ENCODE peak calls at places on chromosome X, in nine cellular contexts. J, K, E, D, N, C, B, Z and T are unnamed samples.

GRCh38 chrX:38819709-38820108 is 18.4 kb downstream of the MID1IP1 start:
- DNase-seq in J (no peak), K (no peak), E (no peak), D (no peak), N (no peak), C (no peak), B (no peak), Z (no peak), T (no peak)

GRCh38 chrX:18537524-18537923 is 112.1 kb downstream of the CDKL5 start:
- DNase-seq in J (no peak), K (no peak), E (no peak), D (no peak), N (no peak), C (no peak), B (no peak), Z (no peak), T (no peak)

GRCh38 chrX:153388722-153389459 is 12.3 kb downstream of the PNMA6E start:
- DNase-seq in J (no peak), K (no peak), E (no peak), D (no peak), N (no peak), C (no peak), B (no peak), Z (no peak), T (no peak)

GRCh38 chrX:22912598-22912997 is 87.2 kb upstream of the DDX53 start:
- DNase-seq in J (no peak), K (no peak), E (no peak), D (no peak), N (no peak), C (no peak), B (no peak), Z (no peak), T (peak)

GRCh38 chrX:40383969-40384368 is 196.8 kb upstream of the ATP6AP2 start:
- DNase-seq in J (no peak), K (no peak), E (no peak), D (no peak), N (no peak), C (no peak), B (no peak), Z (peak), T (no peak)

GRCh38 chrX:148522006-148522405 is 21.6 kb downstream of the AFF2 start:
- DNase-seq in J (no peak), K (no peak), E (no peak), D (no peak), N (no peak), C (no peak), B (no peak), Z (no peak), T (no peak)

GRCh38 chrX:46117234-46117633 is 428.0 kb downstream of the ZNF674 start:
- DNase-seq in J (no peak), K (no peak), E (no peak), D (no peak), N (no peak), C (no peak), B (no peak), Z (no peak), T (no peak)

GRCh38 chrX:373641-374471 is 12.9 kb downstream of the PPP2R3B start:
- DNase-seq in J (peak), K (peak), E (peak), D (peak), N (no peak), C (peak), B (no peak), Z (peak), T (peak)

GRCh38 chrX:10570601-10571000 is 49.8 kb downstream of the MID1 start:
- DNase-seq in J (no peak), K (no peak), E (no peak), D (peak), N (no peak), C (no peak), B (no peak), Z (no peak), T (no peak)

GRCh38 chrX:68945081-68945602 is 116.3 kb downstream of the EFNB1 start:
- DNase-seq in J (no peak), K (no peak), E (no peak), D (no peak), N (no peak), C (no peak), B (no peak), Z (no peak), T (no peak)

GRCh38 chrX:581066-581465 is 49.5 kb upstream of the SHOX start:
- DNase-seq in J (no peak), K (no peak), E (no peak), D (no peak), N (no peak), C (no peak), B (no peak), Z (no peak), T (no peak)